ENCODE peak calls at places on chromosome 10, in nine cellular contexts. One of them, this sample, is unnamed.

GRCh38 chr10:34761443-34761842 is 53.7 kb downstream of the PARD3 start:
- DNase-seq in mucosa of descending colon: no peak
- DNase-seq in nephron progenitor cell: no peak
- DNase-seq in activated naive CD4-positive, alpha-beta T cell: no peak
- DNase-seq in glomerular endothelial cell: no peak
- DNase-seq in neuronal stem cell: no peak
- DNase-seq in activated CD8-positive, alpha-beta memory T cell treated with anti-CD3 and anti-CD28 coated beads for 24 hours: no peak
- DNase-seq in NCI-H510A treated with DMSO at 0.1 percent for 48 hours: no peak
- DNase-seq in EL: no peak
- DNase-seq in this sample: no peak

GRCh38 chr10:103715430-103715829 is 139.9 kb downstream of the SH3PXD2A start:
- DNase-seq in mucosa of descending colon: no peak
- DNase-seq in nephron progenitor cell: no peak
- DNase-seq in activated naive CD4-positive, alpha-beta T cell: no peak
- DNase-seq in glomerular endothelial cell: no peak
- DNase-seq in neuronal stem cell: no peak
- DNase-seq in activated CD8-positive, alpha-beta memory T cell treated with anti-CD3 and anti-CD28 coated beads for 24 hours: no peak
- DNase-seq in NCI-H510A treated with DMSO at 0.1 percent for 48 hours: no peak
- DNase-seq in EL: peak; percentile 89
- DNase-seq in this sample: no peak

GRCh38 chr10:126014309-126014708 is 117.9 kb downstream of the FANK1 start:
- DNase-seq in mucosa of descending colon: no peak
- DNase-seq in nephron progenitor cell: no peak
- DNase-seq in activated naive CD4-positive, alpha-beta T cell: no peak
- DNase-seq in glomerular endothelial cell: no peak
- DNase-seq in neuronal stem cell: no peak
- DNase-seq in activated CD8-positive, alpha-beta memory T cell treated with anti-CD3 and anti-CD28 coated beads for 24 hours: no peak
- DNase-seq in NCI-H510A treated with DMSO at 0.1 percent for 48 hours: no peak
- DNase-seq in EL: peak; percentile 63
- DNase-seq in this sample: no peak

GRCh38 chr10:23191764-23192395 is at the start of gene PTF1A:
- DNase-seq in mucosa of descending colon: no peak
- DNase-seq in nephron progenitor cell: peak; percentile 47
- DNase-seq in activated naive CD4-positive, alpha-beta T cell: no peak
- DNase-seq in glomerular endothelial cell: no peak
- DNase-seq in neuronal stem cell: no peak
- DNase-seq in activated CD8-positive, alpha-beta memory T cell treated with anti-CD3 and anti-CD28 coated beads for 24 hours: no peak
- DNase-seq in NCI-H510A treated with DMSO at 0.1 percent for 48 hours: no peak
- DNase-seq in EL: no peak
- DNase-seq in this sample: no peak

GRCh38 chr10:131500181-131500580 is 188.7 kb upstream of the TCERG1L start:
- DNase-seq in mucosa of descending colon: no peak
- DNase-seq in nephron progenitor cell: no peak
- DNase-seq in activated naive CD4-positive, alpha-beta T cell: no peak
- DNase-seq in glomerular endothelial cell: no peak
- DNase-seq in neuronal stem cell: no peak
- DNase-seq in activated CD8-positive, alpha-beta memory T cell treated with anti-CD3 and anti-CD28 coated beads for 24 hours: no peak
- DNase-seq in NCI-H510A treated with DMSO at 0.1 percent for 48 hours: no peak
- DNase-seq in EL: no peak
- DNase-seq in this sample: no peak

GRCh38 chr10:103716206-103717160 is 138.9 kb downstream of the SH3PXD2A start:
- DNase-seq in mucosa of descending colon: peak; percentile 36
- DNase-seq in nephron progenitor cell: no peak
- DNase-seq in activated naive CD4-positive, alpha-beta T cell: no peak
- DNase-seq in glomerular endothelial cell: no peak
- DNase-seq in neuronal stem cell: no peak
- DNase-seq in activated CD8-positive, alpha-beta memory T cell treated with anti-CD3 and anti-CD28 coated beads for 24 hours: no peak
- DNase-seq in NCI-H510A treated with DMSO at 0.1 percent for 48 hours: no peak
- DNase-seq in EL: no peak
- DNase-seq in this sample: no peak

GRCh38 chr10:96047004-96047649 is 3.7 kb downstream of the CCNJ start:
- DNase-seq in mucosa of descending colon: peak; percentile 9
- DNase-seq in nephron progenitor cell: no peak
- DNase-seq in activated naive CD4-positive, alpha-beta T cell: no peak
- DNase-seq in glomerular endothelial cell: no peak
- DNase-seq in neuronal stem cell: no peak
- DNase-seq in activated CD8-positive, alpha-beta memory T cell treated with anti-CD3 and anti-CD28 coated beads for 24 hours: no peak
- DNase-seq in NCI-H510A treated with DMSO at 0.1 percent for 48 hours: no peak
- DNase-seq in EL: no peak
- DNase-seq in this sample: no peak

GRCh38 chr10:100496567-100496966 is 23.1 kb downstream of the SEC31B start:
- DNase-seq in mucosa of descending colon: no peak
- DNase-seq in nephron progenitor cell: no peak
- DNase-seq in activated naive CD4-positive, alpha-beta T cell: no peak
- DNase-seq in glomerular endothelial cell: no peak
- DNase-seq in neuronal stem cell: no peak
- DNase-seq in activated CD8-positive, alpha-beta memory T cell treated with anti-CD3 and anti-CD28 coated beads for 24 hours: no peak
- DNase-seq in NCI-H510A treated with DMSO at 0.1 percent for 48 hours: no peak
- DNase-seq in EL: no peak
- DNase-seq in this sample: no peak

GRCh38 chr10:125023862-125024495 is 82.1 kb downstream of the ZRANB1 start:
- DNase-seq in mucosa of descending colon: peak; percentile 51
- DNase-seq in nephron progenitor cell: no peak
- DNase-seq in activated naive CD4-positive, alpha-beta T cell: no peak
- DNase-seq in glomerular endothelial cell: no peak
- DNase-seq in neuronal stem cell: no peak
- DNase-seq in activated CD8-positive, alpha-beta memory T cell treated with anti-CD3 and anti-CD28 coated beads for 24 hours: no peak
- DNase-seq in NCI-H510A treated with DMSO at 0.1 percent for 48 hours: peak; percentile 64
- DNase-seq in EL: no peak
- DNase-seq in this sample: no peak

GRCh38 chr10:73838827-73839226 is 27.4 kb upstream of the NDST2 start:
- DNase-seq in mucosa of descending colon: no peak
- DNase-seq in nephron progenitor cell: no peak
- DNase-seq in activated naive CD4-positive, alpha-beta T cell: no peak
- DNase-seq in glomerular endothelial cell: no peak
- DNase-seq in neuronal stem cell: no peak
- DNase-seq in activated CD8-positive, alpha-beta memory T cell treated with anti-CD3 and anti-CD28 coated beads for 24 hours: no peak
- DNase-seq in NCI-H510A treated with DMSO at 0.1 percent for 48 hours: no peak
- DNase-seq in EL: peak; percentile 25
- DNase-seq in this sample: no peak

GRCh38 chr10:126469692-126470091 is 81.4 kb upstream of the ADAM12 start:
- DNase-seq in mucosa of descending colon: no peak
- DNase-seq in nephron progenitor cell: no peak
- DNase-seq in activated naive CD4-positive, alpha-beta T cell: no peak
- DNase-seq in glomerular endothelial cell: no peak
- DNase-seq in neuronal stem cell: no peak
- DNase-seq in activated CD8-positive, alpha-beta memory T cell treated with anti-CD3 and anti-CD28 coated beads for 24 hours: no peak
- DNase-seq in NCI-H510A treated with DMSO at 0.1 percent for 48 hours: no peak
- DNase-seq in EL: no peak
- DNase-seq in this sample: no peak

This sample was measured in coronary artery.